ENCODE peak calls at places on chromosomes 1 and 21, in six cellular contexts. Q, A, R, L, V and K are unnamed samples. For H3K4me1, the result is how much of the 10 kb centered on the place peaks cover.

GRCh38 chr1:8367571-8368184 is 49.8 kb downstream of the SLC45A1 start:
- DNase-seq in Q (no peak), A (no peak), R (no peak), L (no peak), V (no peak), K (no peak)

GRCh38 chr1:164728719-164729118 is 169.7 kb downstream of the PBX1 start:
- DNase-seq in Q (no peak), A (no peak), R (no peak), L (no peak), V (no peak), K (no peak)

GRCh38 chr1:56938636-56939035 is 27.2 kb downstream of the C8B start:
- DNase-seq in Q (no peak), A (no peak), R (no peak), L (no peak), V (no peak), K (no peak)

GRCh38 chr1:118563969-118564951 is 379.2 kb upstream of the SPAG17 start:
- DNase-seq in Q (peak), A (no peak), R (no peak), L (no peak), V (no peak), K (no peak)

GRCh38 chr1:180954766-180955165 is 42.1 kb downstream of the KIAA1614 start:
- DNase-seq in Q (no peak), A (no peak), R (no peak), L (no peak), V (no peak), K (no peak)

GRCh38 chr21:36359185-36359584 is 26.0 kb upstream of the CHAF1B start:
- DNase-seq in Q (no peak), A (no peak), R (no peak), L (no peak), V (no peak), K (no peak)

GRCh38 chr1:172662464-172663109 is 3.7 kb downstream of the FASLG start:
- DNase-seq in Q (peak), A (no peak), R (peak), L (peak), V (no peak), K (peak)

GRCh38 chr1:3485016-3485415 is 30.6 kb downstream of the ARHGEF16 start:
- DNase-seq in Q (no peak), A (no peak), R (no peak), L (no peak), V (no peak), K (no peak)

GRCh38 chr1:207025144-207025880 is 7.2 kb downstream of the C1orf116 start:
- DNase-seq in Q (peak), A (no peak), R (peak), L (peak), V (peak), K (no peak)

GRCh38 chr1:225754940-225755635 is 22.5 kb upstream of the SRP9 start:
- DNase-seq in Q (peak), A (peak), R (no peak), L (peak), V (peak), K (no peak)
- H3K4me1 ChIP-seq in Q (under half), A (under half), R (half or more), L (under half), V (under half), K (under half)

GRCh38 chr1:94011709-94012590 is 102.7 kb upstream of the GCLM start:
- DNase-seq in Q (no peak), A (no peak), R (no peak), L (no peak), V (no peak), K (no peak)

GRCh38 chr1:94014635-94015488 is 105.6 kb upstream of the GCLM start:
- DNase-seq in Q (peak), A (no peak), R (no peak), L (no peak), V (no peak), K (no peak)

GRCh38 chr1:94012686-94013330 is 103.6 kb upstream of the GCLM start:
- DNase-seq in Q (no peak), A (no peak), R (no peak), L (no peak), V (no peak), K (no peak)

GRCh38 chr1:94014087-94014486 is 104.9 kb upstream of the GCLM start:
- DNase-seq in Q (no peak), A (no peak), R (no peak), L (no peak), V (no peak), K (no peak)

GRCh38 chr1:94013331-94013925 is 104.2 kb upstream of the GCLM start:
- DNase-seq in Q (no peak), A (no peak), R (peak), L (no peak), V (peak), K (no peak)
- H3K4me1 ChIP-seq in Q (under half), A (under half), R (under half), L (under half), V (under half), K (under half)

GRCh38 chr1:36516372-36517018 is 33.8 kb upstream of the CSF3R start:
- DNase-seq in Q (peak), A (no peak), R (peak), L (peak), V (peak), K (peak)

GRCh38 chr1:36517019-36517387 is 34.3 kb upstream of the CSF3R start:
- DNase-seq in Q (peak), A (no peak), R (no peak), L (no peak), V (no peak), K (no peak)

GRCh38 chr1:36520056-36520455 is 37.3 kb upstream of the CSF3R start:
- DNase-seq in Q (no peak), A (no peak), R (no peak), L (no peak), V (no peak), K (no peak)

GRCh38 chr1:36515315-36516138 is 32.8 kb upstream of the CSF3R start:
- DNase-seq in Q (no peak), A (no peak), R (no peak), L (no peak), V (no peak), K (no peak)

DNA sequence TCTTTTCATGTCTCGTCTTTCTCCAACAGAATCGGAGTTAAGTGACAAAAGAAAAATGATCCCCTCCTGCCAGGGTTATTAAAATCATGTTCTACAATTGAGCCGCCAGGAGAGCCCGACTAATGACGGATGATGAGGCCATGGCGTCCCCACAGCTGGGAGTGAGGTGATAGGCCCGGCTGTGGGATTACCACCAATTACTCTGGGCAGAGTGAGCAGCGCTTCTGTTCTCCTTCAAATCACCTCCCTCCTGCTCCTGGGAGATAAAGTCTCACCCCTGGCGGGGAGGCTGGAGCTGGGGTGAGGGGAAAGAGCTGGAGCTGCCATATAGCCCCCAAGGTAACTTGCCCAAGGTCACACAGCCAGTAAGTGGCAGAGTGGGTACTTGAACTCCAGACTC is 34.7 kb upstream of the CSF3R start:
- DNase-seq in Q (no peak), A (no peak), R (no peak), L (no peak), V (no peak), K (no peak)
- H3K4me1 ChIP-seq in Q (under half), A (under half), R (under half), L (under half), V (under half), K (under half)

GRCh38 chr1:10694633-10695627 is 101.5 kb downstream of the CASZ1 start:
- DNase-seq in Q (peak), A (peak), R (peak), L (peak), V (peak), K (peak)

GRCh38 chr1:10693152-10693496 is 103.3 kb downstream of the CASZ1 start:
- DNase-seq in Q (no peak), A (no peak), R (no peak), L (no peak), V (no peak), K (no peak)

GRCh38 chr1:10692401-10693021 is 103.9 kb downstream of the CASZ1 start:
- DNase-seq in Q (peak), A (no peak), R (no peak), L (peak), V (no peak), K (no peak)

GRCh38 chr1:10693497-10694273 is 102.8 kb downstream of the CASZ1 start:
- DNase-seq in Q (peak), A (peak), R (no peak), L (peak), V (no peak), K (no peak)

GRCh38 chr1:10694274-10694632 is 102.2 kb downstream of the CASZ1 start:
- DNase-seq in Q (peak), A (no peak), R (no peak), L (peak), V (peak), K (no peak)
- H3K4me1 ChIP-seq in Q (under half), A (under half), R (half or more), L (half or more), V (half or more), K (under half)

GRCh38 chr1:225651872-225652725 is 824 bp downstream of the ENAH start:
- DNase-seq in Q (peak), A (no peak), R (peak), L (peak), V (no peak), K (no peak)
- H3K4me1 ChIP-seq in Q (half or more), A (under half), R (half or more), L (under half), V (half or more), K (under half)